ENCODE peak calls at places on chromosome 21, in ten cellular contexts. O is CD4-positive, alpha-beta memory T cell; W is smooth muscle cell of the brain vasculature; J is ELF-1; Y is GM23338; X is T1000; T is left ventricle myocardium inferior; R is activated naive CD4-positive, alpha-beta T cell treated with anti-CD3 and anti-CD28 coated beads, Interleukin-2, amount 50 U/mL, for 16 hours; Z is amygdala; U is GM10248. G is an unnamed sample.

GRCh38 chr21:46093668-46094400 is 4.1 kb upstream of the COL6A2 start:
- DNase-seq in O (no peak), W (no peak), J (peak), Y (no peak), X (no peak), T (no peak), R (no peak), Z (no peak), U (peak), G (no peak)

GRCh38 chr21:38802050-38803026 is 3.4 kb upstream of the ETS2 start:
- DNase-seq in O (no peak), W (no peak), J (peak), Y (no peak), X (no peak), T (no peak), R (no peak), Z (no peak), U (no peak), G (no peak)

GRCh38 chr21:44686000-44686781 is 4.2 kb upstream of the KRTAP12-1 start:
- DNase-seq in O (no peak), W (no peak), J (peak), Y (peak), X (no peak), T (no peak), R (no peak), Z (no peak), U (no peak), G (no peak)

GRCh38 chr21:45386728-45387371 is 18.1 kb upstream of the COL18A1 start:
- DNase-seq in O (no peak), W (peak), J (peak), Y (no peak), X (peak), T (peak), R (peak), Z (no peak), U (no peak), G (peak)

GRCh38 chr21:32378956-32379355 is 13.9 kb downstream of the URB1 start:
- DNase-seq in O (no peak), W (no peak), J (no peak), Y (no peak), X (no peak), T (peak), R (no peak), Z (no peak), U (no peak), G (no peak)

GRCh38 chr21:8991968-8992621 is 1529.3 kb upstream of the TPTE start:
- DNase-seq in O (no peak), W (no peak), J (peak), Y (no peak), X (no peak), T (no peak), R (no peak), Z (no peak), U (no peak), G (no peak)

GRCh38 chr21:23743821-23744220 is 1863.5 kb downstream of the MRPL39 start:
- DNase-seq in O (no peak), W (no peak), J (no peak), Y (no peak), X (no peak), T (no peak), R (no peak), Z (no peak), U (no peak), G (no peak)

GRCh38 chr21:32056791-32057190 is 184.0 kb downstream of the HUNK start:
- DNase-seq in O (no peak), W (no peak), J (peak), Y (peak), X (no peak), T (no peak), R (no peak), Z (no peak), U (no peak), G (peak)